ENCODE peak calls at places on chromosomes 5 and 9, in six cellular contexts. F is HT-29, C is non-pigmented ciliary epithelial cell, O is NCI-H187 treated with DMSO at 0.1 percent for 48 hours, V is NCI-H146, A is nephron progenitor cell. L is an unnamed sample.

GRCh38 chr9:123860603-123861002 is 69.3 kb downstream of the DENND1A start:
- DNase-seq in F (no peak), C (no peak), O (no peak), V (no peak), A (no peak), L (no peak)

GRCh38 chr5:168114444-168115017 is 176.9 kb upstream of the WWC1 start:
- DNase-seq in F (peak; percentile 80), C (no peak), O (no peak), V (peak; percentile 68), A (peak; percentile 59), L (no peak)

GRCh38 chr9:130871395-130872057 is 25.1 kb downstream of the QRFP start:
- DNase-seq in F (no peak), C (no peak), O (no peak), V (no peak), A (no peak), L (no peak)

GRCh38 chr5:80871541-80871961 is 88.6 kb upstream of the RASGRF2 start:
- DNase-seq in F (no peak), C (peak; percentile 17), O (no peak), V (no peak), A (no peak), L (no peak)

GRCh38 chr5:133730346-133730745 is 118.0 kb upstream of the FSTL4 start:
- DNase-seq in F (no peak), C (no peak), O (no peak), V (no peak), A (no peak), L (no peak)

GRCh38 chr5:1203311-1203967 is 2.0 kb downstream of the SLC6A19 start:
- DNase-seq in F (no peak), C (no peak), O (no peak), V (no peak), A (no peak), L (no peak)

GRCh38 chr5:7886849-7887460 is 18.0 kb downstream of the MTRR start:
- DNase-seq in F (peak; percentile 57), C (no peak), O (peak; percentile 90), V (peak; percentile 22), A (no peak), L (no peak)

GRCh38 chr5:89396262-89396975 is 513.4 kb upstream of the MEF2C start:
- DNase-seq in F (no peak), C (no peak), O (no peak), V (no peak), A (no peak), L (no peak)

GRCh38 chr9:73259086-73259696 is 107.5 kb downstream of the ANXA1 start:
- DNase-seq in F (no peak), C (no peak), O (no peak), V (no peak), A (no peak), L (no peak)

GRCh38 chr9:132994410-132995120 is 16.1 kb downstream of the GFI1B start:
- DNase-seq in F (peak; percentile 67), C (peak; percentile 20), O (no peak), V (no peak), A (no peak), L (no peak)

GRCh38 chr9:132970306-132971062 is 8.0 kb upstream of the GFI1B start:
- DNase-seq in F (peak; percentile 65), C (no peak), O (no peak), V (no peak), A (no peak), L (no peak)

GRCh38 chr5:74665246-74665645 is 19.8 kb upstream of the HEXB start:
- DNase-seq in F (no peak), C (no peak), O (no peak), V (no peak), A (no peak), L (no peak)

GRCh38 chr5:159911349-159911748 is 4.9 kb upstream of the ADRA1B start:
- DNase-seq in F (no peak), C (no peak), O (no peak), V (no peak), A (peak; percentile 11), L (peak; percentile 88)

L was measured in epithelial cell of proximal tubule.